ENCODE peak calls at places on chromosomes 6 and 20, in five cellular contexts. One of them, this sample, is unnamed.

GRCh38 chr6:170018422-170019258 is 267.2 kb downstream of the ERMARD start:
- DNase-seq in RKO: no peak
- DNase-seq in GDM1: no peak
- DNase-seq in amniotic stem cell: no peak
- DNase-seq in GM23248: no peak
- DNase-seq in this sample: no peak

GRCh38 chr6:13004610-13005009 is 288.0 kb downstream of the PHACTR1 start:
- DNase-seq in RKO: no peak
- DNase-seq in GDM1: no peak
- DNase-seq in amniotic stem cell: no peak
- DNase-seq in GM23248: no peak
- DNase-seq in this sample: no peak

GRCh38 chr6:141561154-141561553 is 571.6 kb upstream of the GJE1 start:
- DNase-seq in RKO: no peak
- DNase-seq in GM23248: no peak
- DNase-seq in GDM1: no peak
- DNase-seq in amniotic stem cell: no peak
- DNase-seq in this sample: no peak

GRCh38 chr6:45467853-45468252 is 90.1 kb upstream of the SUPT3H start:
- DNase-seq in GDM1: no peak
- DNase-seq in RKO: no peak
- DNase-seq in GM23248: no peak
- DNase-seq in amniotic stem cell: no peak
- DNase-seq in this sample: no peak

GRCh38 chr6:14542670-14543366 is 425.2 kb downstream of the CD83 start:
- DNase-seq in amniotic stem cell: peak; percentile 35
- DNase-seq in GM23248: peak; percentile 92
- DNase-seq in RKO: peak; percentile 58
- DNase-seq in GDM1: no peak
- DNase-seq in this sample: no peak

GRCh38 chr20:2130668-2131067 is 29.0 kb downstream of the STK35 start:
- DNase-seq in amniotic stem cell: no peak
- DNase-seq in GDM1: no peak
- DNase-seq in RKO: no peak
- DNase-seq in GM23248: no peak
- DNase-seq in this sample: no peak

GRCh38 chr20:36950432-36951197 is 893 bp downstream of the SAMHD1 start:
- DNase-seq in RKO: peak; percentile 69
- DNase-seq in GM23248: peak; percentile 59
- DNase-seq in GDM1: no peak
- DNase-seq in amniotic stem cell: no peak
- DNase-seq in this sample: no peak

GRCh38 chr6:111464184-111464583 is 18.8 kb downstream of the REV3L start:
- DNase-seq in GM23248: no peak
- DNase-seq in GDM1: no peak
- DNase-seq in amniotic stem cell: no peak
- DNase-seq in RKO: no peak
- DNase-seq in this sample: no peak

GRCh38 chr6:127952831-127953230 is 52.0 kb upstream of the THEMIS start:
- DNase-seq in GDM1: no peak
- DNase-seq in GM23248: peak; percentile 34
- DNase-seq in RKO: no peak
- DNase-seq in amniotic stem cell: no peak
- DNase-seq in this sample: no peak

GRCh38 chr20:63206878-63207277 is 9.1 kb downstream of the YTHDF1 start:
- DNase-seq in GM23248: peak; percentile 38
- DNase-seq in GDM1: no peak
- DNase-seq in RKO: no peak
- DNase-seq in amniotic stem cell: no peak
- DNase-seq in this sample: no peak

GRCh38 chr6:56637640-56638039 is 5.0 kb downstream of the DST start:
- DNase-seq in amniotic stem cell: peak; percentile 54
- DNase-seq in RKO: peak; percentile 84
- DNase-seq in GM23248: peak; percentile 79
- DNase-seq in GDM1: no peak
- DNase-seq in this sample: peak; percentile 55

GRCh38 chr6:54125493-54125892 is 14.2 kb downstream of the MLIP start:
- DNase-seq in GDM1: no peak
- DNase-seq in RKO: no peak
- DNase-seq in GM23248: no peak
- DNase-seq in amniotic stem cell: no peak
- DNase-seq in this sample: no peak

GRCh38 chr6:75275067-75275466 is 9.5 kb downstream of the TMEM30A start:
- DNase-seq in GDM1: no peak
- DNase-seq in amniotic stem cell: peak; percentile 61
- DNase-seq in RKO: peak; percentile 89
- DNase-seq in GM23248: peak; percentile 81
- DNase-seq in this sample: no peak

GRCh38 chr6:157181649-157182048 is 141.7 kb downstream of the TMEM242 start:
- DNase-seq in amniotic stem cell: no peak
- DNase-seq in RKO: no peak
- DNase-seq in GDM1: no peak
- DNase-seq in GM23248: no peak
- DNase-seq in this sample: no peak

GRCh38 chr6:3147914-3148757 is 9.2 kb downstream of the TUBB2A start:
- DNase-seq in GDM1: no peak
- DNase-seq in GM23248: no peak
- DNase-seq in amniotic stem cell: no peak
- DNase-seq in RKO: no peak
- DNase-seq in this sample: no peak

GRCh38 chr6:30615958-30616810 is 859 bp downstream of the PPP1R10 start:
- DNase-seq in amniotic stem cell: no peak
- DNase-seq in GDM1: peak; percentile 11
- DNase-seq in GM23248: peak; percentile 62
- DNase-seq in RKO: peak; percentile 78
- DNase-seq in this sample: no peak

GRCh38 chr6:115360602-115361325 is 699.9 kb downstream of the FRK start:
- DNase-seq in GDM1: no peak
- DNase-seq in RKO: no peak
- DNase-seq in amniotic stem cell: no peak
- DNase-seq in GM23248: no peak
- DNase-seq in this sample: no peak

GRCh38 chr6:41028618-41029486 is 10.2 kb downstream of the UNC5CL start:
- DNase-seq in amniotic stem cell: no peak
- DNase-seq in GM23248: no peak
- DNase-seq in GDM1: peak; percentile 40
- DNase-seq in RKO: peak; percentile 27
- DNase-seq in this sample: no peak

GRCh38 chr6:160348552-160349441 is 619 bp downstream of the SLC22A3 start:
- DNase-seq in RKO: no peak
- DNase-seq in amniotic stem cell: no peak
- DNase-seq in GM23248: peak; percentile 27
- DNase-seq in GDM1: no peak
- DNase-seq in this sample: no peak

GRCh38 chr6:17846762-17847161 is 140.0 kb upstream of the NUP153 start:
- DNase-seq in GDM1: no peak
- DNase-seq in RKO: no peak
- DNase-seq in GM23248: no peak
- DNase-seq in amniotic stem cell: no peak
- DNase-seq in this sample: no peak

GRCh38 chr20:4160761-4161305 is 145.5 kb upstream of the RNF24 start:
- DNase-seq in amniotic stem cell: no peak
- DNase-seq in RKO: no peak
- DNase-seq in GDM1: peak; percentile 69
- DNase-seq in GM23248: no peak
- DNase-seq in this sample: peak; percentile 50

GRCh38 chr20:22698443-22698842 is 114.1 kb upstream of the FOXA2 start:
- DNase-seq in amniotic stem cell: no peak
- DNase-seq in RKO: no peak
- DNase-seq in GM23248: peak; percentile 7
- DNase-seq in GDM1: no peak
- DNase-seq in this sample: no peak

GRCh38 chr20:7094438-7094997 is 327.0 kb downstream of the BMP2 start:
- DNase-seq in GDM1: no peak
- DNase-seq in RKO: peak; percentile 76
- DNase-seq in GM23248: peak; percentile 29
- DNase-seq in amniotic stem cell: no peak
- DNase-seq in this sample: no peak

GRCh38 chr20:40506567-40506966 is 182.5 kb downstream of the MAFB start:
- DNase-seq in RKO: peak; percentile 75
- DNase-seq in GM23248: peak; percentile 100
- DNase-seq in GDM1: peak; percentile 92
- DNase-seq in amniotic stem cell: peak; percentile 69
- DNase-seq in this sample: peak; percentile 97

GRCh38 chr6:154539593-154540269 is 29.2 kb upstream of the CNKSR3 start:
- DNase-seq in RKO: no peak
- DNase-seq in amniotic stem cell: no peak
- DNase-seq in GDM1: no peak
- DNase-seq in GM23248: no peak
- DNase-seq in this sample: no peak

GRCh38 chr6:28732052-28732451 is 191.7 kb downstream of the TRIM27 start:
- DNase-seq in amniotic stem cell: no peak
- DNase-seq in GM23248: no peak
- DNase-seq in GDM1: no peak
- DNase-seq in RKO: no peak
- DNase-seq in this sample: no peak

GRCh38 chr20:11852189-11852588 is 65.5 kb upstream of the BTBD3 start:
- DNase-seq in amniotic stem cell: no peak
- DNase-seq in RKO: no peak
- DNase-seq in GM23248: no peak
- DNase-seq in GDM1: no peak
- DNase-seq in this sample: no peak

GRCh38 chr20:57772349-57772964 is 62.6 kb upstream of the PMEPA1 start:
- DNase-seq in GDM1: no peak
- DNase-seq in RKO: peak; percentile 63
- DNase-seq in amniotic stem cell: peak; percentile 44
- DNase-seq in GM23248: peak; percentile 83
- DNase-seq in this sample: no peak

GRCh38 chr6:150528648-150529285 is 70.9 kb upstream of the PLEKHG1 start:
- DNase-seq in RKO: no peak
- DNase-seq in GDM1: no peak
- DNase-seq in amniotic stem cell: no peak
- DNase-seq in GM23248: peak; percentile 45
- DNase-seq in this sample: peak; percentile 41

GRCh38 chr6:91299544-91300491 is 712.9 kb upstream of the MAP3K7 start:
- DNase-seq in GDM1: no peak
- DNase-seq in GM23248: no peak
- DNase-seq in amniotic stem cell: no peak
- DNase-seq in RKO: no peak
- DNase-seq in this sample: peak; percentile 86

GRCh38 chr6:87754828-87755227 is 52.8 kb upstream of the AKIRIN2 start:
- DNase-seq in GDM1: no peak
- DNase-seq in RKO: no peak
- DNase-seq in GM23248: no peak
- DNase-seq in amniotic stem cell: no peak
- DNase-seq in this sample: no peak

GRCh38 chr6:148179786-148180185 is 162.9 kb upstream of the SASH1 start:
- DNase-seq in GM23248: peak; percentile 69
- DNase-seq in RKO: peak; percentile 28
- DNase-seq in GDM1: no peak
- DNase-seq in amniotic stem cell: no peak
- DNase-seq in this sample: no peak

GRCh38 chr20:44291754-44292153 is 19.2 kb downstream of the FITM2 start:
- DNase-seq in amniotic stem cell: no peak
- DNase-seq in GM23248: no peak
- DNase-seq in GDM1: no peak
- DNase-seq in RKO: no peak
- DNase-seq in this sample: no peak

GRCh38 chr6:38989064-38989463 is 59.5 kb upstream of the GLP1R start:
- DNase-seq in amniotic stem cell: no peak
- DNase-seq in GM23248: no peak
- DNase-seq in GDM1: no peak
- DNase-seq in RKO: no peak
- DNase-seq in this sample: no peak

This sample was measured in smooth muscle cell of the brain vasculature.